ENCODE peak calls at places on chromosome 15, in eight cellular contexts. G, M, K, P, C, Z, J and A are unnamed samples.

GRCh38 chr15:88890495-88890894 is 4.8 kb downstream of the HAPLN3 start:
- DNase-seq in J (no peak), G (no peak), C (no peak), K (no peak), Z (no peak), P (no peak), M (peak), A (no peak)

GRCh38 chr15:72116680-72117447 is 1.1 kb downstream of the MYO9A start:
- DNase-seq in Z (peak), J (no peak), M (peak), P (peak), K (no peak), C (no peak), G (peak), A (peak)

GRCh38 chr15:66882251-66883020 is 180.4 kb downstream of the SMAD6 start:
- DNase-seq in Z (peak), P (no peak), J (no peak), G (no peak), C (no peak), M (peak), K (no peak), A (no peak)

GRCh38 chr15:84944311-84944710 is 37.3 kb upstream of the PDE8A start:
- DNase-seq in M (no peak), Z (no peak), G (no peak), K (no peak), J (no peak), C (no peak), P (no peak), A (no peak)

GRCh38 chr15:74664028-74664616 is 31.7 kb downstream of the EDC3 start:
- DNase-seq in G (no peak), K (no peak), P (no peak), Z (peak), J (no peak), M (peak), C (no peak), A (no peak)

GRCh38 chr15:31485911-31486461 is 159.4 kb downstream of the KLF13 start:
- DNase-seq in P (no peak), Z (no peak), K (no peak), C (no peak), J (no peak), M (no peak), G (no peak), A (no peak)

GRCh38 chr15:101033801-101034200 is 114.6 kb downstream of the LRRK1 start:
- DNase-seq in M (no peak), G (no peak), C (no peak), Z (no peak), P (no peak), K (no peak), J (no peak), A (no peak)

GRCh38 chr15:52392008-52392687 is 96.5 kb upstream of the MYO5C start:
- DNase-seq in P (no peak), J (no peak), K (no peak), G (no peak), C (no peak), M (peak), Z (no peak), A (no peak)

GRCh38 chr15:96470682-96471290 is 140.3 kb downstream of the NR2F2 start:
- DNase-seq in K (no peak), P (no peak), M (no peak), Z (no peak), G (no peak), C (no peak), J (no peak), A (no peak)

GRCh38 chr15:69462030-69462492 is 9.4 kb downstream of the RPLP1 start:
- DNase-seq in Z (peak), P (no peak), J (no peak), G (no peak), M (no peak), K (no peak), C (no peak), A (no peak)

GRCh38 chr15:42068601-42069000 is 25.8 kb downstream of the PLA2G4D start:
- DNase-seq in M (no peak), Z (no peak), G (no peak), K (no peak), C (peak), P (no peak), J (no peak), A (no peak)

GRCh38 chr15:27235161-27235560 is 264.2 kb downstream of the GABRG3 start:
- DNase-seq in Z (no peak), P (no peak), C (no peak), G (no peak), M (no peak), J (no peak), K (no peak), A (no peak)

GRCh38 chr15:25250011-25250596 is 188.7 kb downstream of the UBE3A start:
- DNase-seq in C (no peak), Z (peak), J (no peak), K (no peak), G (no peak), M (no peak), P (no peak), A (no peak)

GRCh38 chr15:60798821-60799220 is 319.9 kb upstream of the ICE2 start:
- DNase-seq in K (no peak), P (peak), G (no peak), C (no peak), Z (no peak), M (peak), J (no peak), A (no peak)

GRCh38 chr15:36331531-36332275 is 247.7 kb upstream of the CDIN1 start:
- DNase-seq in C (no peak), G (no peak), K (no peak), M (peak), P (no peak), J (no peak), Z (no peak), A (no peak)

GRCh38 chr15:90583471-90584252 is 53.9 kb downstream of the CRTC3 start:
- DNase-seq in P (no peak), C (no peak), Z (no peak), G (no peak), M (no peak), J (no peak), K (no peak), A (peak)

GRCh38 chr15:79418693-79419279 is 13.3 kb upstream of the MINAR1 start:
- DNase-seq in P (no peak), K (no peak), G (no peak), Z (no peak), C (no peak), M (no peak), J (no peak), A (no peak)

GRCh38 chr15:88701561-88702095 is 62.8 kb downstream of the ISG20 start:
- DNase-seq in G (no peak), K (peak), Z (no peak), P (peak), M (peak), C (peak), J (peak), A (peak)

GRCh38 chr15:79897701-79898113 is 893 bp upstream of the MTHFS start:
- DNase-seq in C (no peak), P (no peak), Z (no peak), M (no peak), G (no peak), K (no peak), J (peak), A (peak)

GRCh38 chr15:78895411-78895810 is 22.7 kb downstream of the MORF4L1 start:
- DNase-seq in Z (no peak), M (no peak), K (no peak), P (no peak), G (no peak), C (no peak), J (no peak), A (no peak)

GRCh38 chr15:33045066-33045810 is 149.3 kb downstream of the FMN1 start:
- DNase-seq in G (no peak), P (no peak), C (no peak), K (no peak), J (no peak), Z (no peak), M (no peak), A (no peak)

GRCh38 chr15:92818658-92819311 is 81.3 kb upstream of the CHD2 start:
- DNase-seq in G (no peak), J (no peak), P (no peak), Z (no peak), K (no peak), M (no peak), C (no peak), A (no peak)

GRCh38 chr15:46177219-46177618 is 542.4 kb downstream of the SQOR start:
- DNase-seq in P (no peak), C (no peak), J (no peak), K (no peak), M (no peak), G (no peak), Z (no peak), A (no peak)

GRCh38 chr15:61828860-61829513 is 231.3 kb downstream of the VPS13C start:
- DNase-seq in C (no peak), P (no peak), J (no peak), K (no peak), M (no peak), G (no peak), Z (no peak), A (no peak)

GRCh38 chr15:49718234-49718633 is 97.4 kb downstream of the DTWD1 start:
- DNase-seq in J (no peak), Z (no peak), K (no peak), M (no peak), P (no peak), C (no peak), G (no peak), A (no peak)

GRCh38 chr15:82709081-82709420 is 624 bp downstream of the AP3B2 start:
- DNase-seq in Z (no peak), P (no peak), C (peak), K (peak), M (peak), G (no peak), J (peak), A (no peak)

GRCh38 chr15:57505949-57506391 is 85.7 kb upstream of the MYZAP start:
- DNase-seq in G (no peak), C (no peak), Z (peak), P (no peak), M (peak), K (no peak), J (no peak), A (no peak)

GRCh38 chr15:58185439-58185838 is 47.3 kb downstream of the AQP9 start:
- DNase-seq in Z (no peak), G (no peak), P (no peak), C (no peak), M (no peak), K (no peak), J (no peak), A (no peak)

GRCh38 chr15:52810346-52810745 is 20.2 kb upstream of the ONECUT1 start:
- DNase-seq in G (no peak), Z (no peak), K (no peak), J (no peak), P (no peak), C (no peak), M (no peak), A (no peak)

GRCh38 chr15:96273317-96274086 is 57.0 kb upstream of the NR2F2 start:
- DNase-seq in K (no peak), Z (no peak), M (peak), G (no peak), P (peak), J (no peak), C (no peak), A (no peak)

GRCh38 chr15:41465822-41466421 is 27.8 kb upstream of the ITPKA start:
- DNase-seq in C (no peak), K (peak), Z (no peak), M (peak), J (peak), P (no peak), G (peak), A (peak)

GRCh38 chr15:68384451-68385239 is 47.3 kb downstream of the ITGA11 start:
- DNase-seq in Z (peak), J (no peak), C (peak), P (no peak), K (no peak), G (no peak), M (peak), A (no peak)

GRCh38 chr15:65408370-65409283 is 14.1 kb downstream of the IGDCC4 start:
- DNase-seq in P (no peak), J (no peak), C (no peak), K (no peak), G (no peak), M (no peak), Z (no peak), A (no peak)

GRCh38 chr15:69593981-69594966 is 141.7 kb downstream of the RPLP1 start:
- DNase-seq in C (peak), M (no peak), Z (peak), P (no peak), J (peak), K (peak), G (no peak), A (no peak)

GRCh38 chr15:56017920-56018319 is 24.5 kb upstream of the NEDD4 start:
- DNase-seq in P (no peak), C (no peak), J (no peak), Z (no peak), G (no peak), K (no peak), M (no peak), A (no peak)

GRCh38 chr15:28885630-28886430 is at the start of gene APBA2:
- DNase-seq in J (no peak), G (peak), Z (no peak), C (no peak), M (peak), K (peak), P (peak), A (no peak)